ENCODE peak calls at places on chromosomes 7 and 10, in seven cellular contexts. Z, T, B, M, D, W and S are unnamed samples. For H3K4me1 and H3K27me3, the result is how much of the 10 kb centered on the place peaks cover.

GRCh38 chr10:28248092-28248491 is 54.8 kb downstream of the MPP7 start:
- DNase-seq in Z (peak), T (no peak), B (no peak), M (peak), D (no peak), W (no peak), S (peak)

GRCh38 chr10:29784175-29784773 is 149.5 kb upstream of the SVIL start:
- DNase-seq in Z (peak), T (no peak), B (peak), M (peak), D (no peak), W (peak), S (peak)

GRCh38 chr10:78331391-78331922 is 297.8 kb downstream of the RPS24 start:
- DNase-seq in Z (peak), T (no peak), B (no peak), M (peak), D (no peak), W (no peak), S (peak)

GRCh38 chr7:146375155-146375554 is 258.6 kb downstream of the CNTNAP2 start:
- DNase-seq in Z (no peak), T (no peak), B (no peak), M (no peak), D (no peak), W (no peak), S (no peak)

GRCh38 chr7:157444011-157444842 is 107.4 kb downstream of the DNAJB6 start:
- DNase-seq in Z (no peak), T (no peak), B (no peak), M (no peak), D (no peak), W (no peak), S (no peak)

GRCh38 chr10:61761825-61762217 is 99.1 kb downstream of the CABCOCO1 start:
- DNase-seq in Z (no peak), T (no peak), B (no peak), M (no peak), D (no peak), W (no peak), S (no peak)

GRCh38 chr7:47310020-47310419 is 271.9 kb downstream of the TNS3 start:
- DNase-seq in Z (no peak), T (no peak), B (no peak), M (no peak), D (no peak), W (no peak), S (no peak)

GRCh38 chr7:11623093-11623678 is 208.8 kb downstream of the THSD7A start:
- DNase-seq in Z (no peak), T (no peak), B (no peak), M (no peak), D (no peak), W (no peak), S (no peak)

GRCh38 chr7:4797858-4798705 is 22.7 kb downstream of the AP5Z1 start:
- DNase-seq in Z (peak), T (peak), B (no peak), M (no peak), D (peak), W (peak), S (peak)

GRCh38 chr7:12436896-12437535 is 33.4 kb upstream of the VWDE start:
- DNase-seq in Z (no peak), T (no peak), B (no peak), M (peak), D (peak), W (no peak), S (no peak)

GRCh38 chr10:61974611-61975010 is 73.1 kb downstream of the ARID5B start:
- DNase-seq in Z (peak), T (no peak), B (no peak), M (peak), D (peak), W (no peak), S (peak)

GRCh38 chr10:19783721-19784120 is 32.5 kb upstream of the PLXDC2 start:
- DNase-seq in Z (no peak), T (no peak), B (no peak), M (no peak), D (no peak), W (no peak), S (no peak)

GRCh38 chr7:157412021-157412443 is 75.2 kb downstream of the DNAJB6 start:
- DNase-seq in Z (no peak), T (peak), B (no peak), M (peak), D (no peak), W (no peak), S (no peak)

GRCh38 chr7:89170628-89171027 is 375.1 kb upstream of the TEX47 start:
- DNase-seq in Z (no peak), T (no peak), B (no peak), M (no peak), D (no peak), W (no peak), S (no peak)

GRCh38 chr7:158322616-158323530 is 264.8 kb downstream of the PTPRN2 start:
- DNase-seq in Z (no peak), T (no peak), B (no peak), M (no peak), D (no peak), W (no peak), S (no peak)

GRCh38 chr7:14691034-14691433 is 211.5 kb downstream of the DGKB start:
- DNase-seq in Z (no peak), T (no peak), B (no peak), M (no peak), D (no peak), W (no peak), S (no peak)

GRCh38 chr7:148084138-148084537 is 506.4 kb upstream of the C7orf33 start:
- DNase-seq in Z (peak), T (no peak), B (peak), M (no peak), D (peak), W (peak), S (peak)

GRCh38 chr7:157557263-157557662 is 220.5 kb downstream of the DNAJB6 start:
- DNase-seq in Z (no peak), T (no peak), B (no peak), M (no peak), D (no peak), W (no peak), S (no peak)

GRCh38 chr7:116772423-116772852 is 89.9 kb upstream of the CAPZA2 start:
- DNase-seq in Z (no peak), T (no peak), B (no peak), M (peak), D (no peak), W (peak), S (no peak)

GRCh38 chr10:110643670-110644597 is at the start of gene RBM20:
- DNase-seq in Z (peak), T (no peak), B (no peak), M (no peak), D (peak), W (no peak), S (peak)
- TF ChIP-seq CTCF in Z (no peak), T (no peak), B (no peak), M (no peak), D (no peak), W (no peak), S (no peak)

GRCh38 chr7:29636009-29636351 is 72.3 kb downstream of the PRR15 start:
- DNase-seq in Z (no peak), T (no peak), B (no peak), M (no peak), D (no peak), W (no peak), S (no peak)
- H3K4me1 ChIP-seq in Z (under half), T (under half), B (under half), M (under half), D (under half), W (under half), S (under half)

DNA sequence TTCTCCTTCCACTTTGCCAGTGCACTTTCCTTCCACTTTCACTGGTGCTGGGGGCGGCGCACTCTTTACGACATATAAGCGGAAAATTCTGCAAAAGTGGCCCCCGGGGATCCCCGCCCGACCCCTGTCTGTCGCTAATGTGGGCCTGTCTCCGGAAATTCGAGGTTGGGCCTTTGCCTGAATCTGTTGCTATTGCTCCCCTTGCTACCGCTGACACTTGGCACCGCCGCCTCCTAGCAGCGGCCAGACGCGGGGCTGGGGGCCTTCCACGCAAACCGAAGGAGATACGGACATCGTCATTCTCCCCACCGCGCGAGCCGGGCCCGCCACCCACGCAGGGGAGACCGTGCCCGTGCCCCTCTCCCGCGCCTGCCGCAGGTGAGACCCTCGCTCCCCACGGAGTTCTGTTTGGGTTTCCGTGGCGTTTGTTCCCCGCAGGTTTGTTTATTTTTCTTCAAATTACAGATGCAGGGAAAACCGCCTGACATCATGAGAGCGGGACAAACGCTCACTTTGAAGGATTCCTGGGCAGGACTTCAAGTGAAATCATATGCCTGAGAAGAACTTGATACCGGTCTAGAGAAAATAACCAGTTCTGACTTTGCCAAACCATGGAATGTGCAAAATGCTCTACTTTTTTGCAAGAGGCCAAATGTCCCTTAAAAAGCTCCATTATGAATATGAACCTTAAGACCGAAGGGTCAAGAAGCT is 5.0 kb downstream of the TWIST1 start:
- DNase-seq in Z (peak), T (no peak), B (no peak), M (peak), D (peak), W (no peak), S (peak)
- H3K27me3 ChIP-seq in Z (half or more), T (under half), B (under half), M (under half), D (under half), W (under half), S (half or more)

GRCh38 chr7:82247814-82248433 is 195.7 kb downstream of the CACNA2D1 start:
- DNase-seq in Z (no peak), T (no peak), B (no peak), M (no peak), D (no peak), W (peak), S (no peak)
- TF ChIP-seq CTCF in Z (peak), T (no peak), B (no peak), M (peak), D (peak), W (peak), S (peak)

GRCh38 chr7:30799976-30800661 is 28.9 kb downstream of the MINDY4 start:
- DNase-seq in Z (no peak), T (no peak), B (no peak), M (no peak), D (no peak), W (no peak), S (no peak)
- H3K4me1 ChIP-seq in Z (half or more), T (under half), B (under half), M (half or more), D (under half), W (under half), S (half or more)

DNA sequence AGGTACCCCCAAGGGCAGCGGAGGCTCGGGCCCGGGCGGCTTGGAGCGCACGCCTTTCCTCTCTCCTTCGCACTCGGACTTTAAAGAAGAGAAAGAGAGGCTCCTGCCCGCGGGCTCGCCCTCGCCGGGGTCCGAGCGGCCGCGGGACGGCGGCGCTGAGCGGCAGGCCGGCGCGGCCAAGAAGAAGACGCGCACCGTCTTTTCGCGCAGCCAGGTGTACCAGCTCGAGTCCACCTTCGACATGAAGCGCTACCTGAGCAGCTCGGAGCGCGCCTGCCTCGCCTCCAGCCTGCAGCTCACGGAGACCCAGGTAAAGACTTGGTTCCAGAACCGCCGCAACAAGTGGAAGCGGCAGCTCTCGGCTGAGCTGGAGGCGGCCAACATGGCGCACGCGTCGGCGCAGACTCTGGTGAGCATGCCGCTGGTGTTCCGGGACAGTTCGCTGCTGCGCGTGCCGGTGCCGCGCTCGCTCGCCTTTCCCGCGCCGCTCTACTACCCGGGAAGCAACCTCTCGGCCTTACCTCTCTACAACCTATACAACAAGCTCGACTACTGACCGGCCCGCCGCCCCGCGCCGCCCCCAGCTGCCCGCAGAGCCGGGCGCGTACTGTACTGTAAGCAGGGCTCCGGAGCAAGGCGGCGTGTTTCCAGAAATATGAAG is 1.8 kb downstream of the HMX2 start:
- DNase-seq in Z (no peak), T (peak), B (no peak), M (peak), D (peak), W (no peak), S (no peak)
- H3K27me3 ChIP-seq in Z (half or more), T (under half), B (under half), M (half or more), D (half or more), W (under half), S (half or more)